ENCODE peak calls at places on chromosomes 12 and 14, in ten cellular contexts. Y, K, L, C, E, U, T, M, S and Z are unnamed samples.

GRCh38 chr14:92940543-92940942 is 17.6 kb downstream of the CHGA start:
- DNase-seq in U (no peak), E (no peak), S (no peak), C (no peak), M (no peak), K (no peak), L (no peak), T (no peak), Y (no peak), Z (no peak)

GRCh38 chr12:52183544-52183910 is 8.3 kb downstream of the KRT80 start:
- DNase-seq in M (peak), C (no peak), U (no peak), Y (peak), L (no peak), E (no peak), S (no peak), K (no peak), T (no peak), Z (no peak)

GRCh38 chr14:91374897-91375747 is 42.5 kb downstream of the CCDC88C start:
- DNase-seq in C (no peak), L (no peak), Y (no peak), S (no peak), M (no peak), T (no peak), K (peak), E (peak), U (peak), Z (no peak)

GRCh38 chr14:104113631-104114420 is 24.6 kb upstream of the KIF26A start:
- DNase-seq in T (no peak), E (no peak), C (no peak), K (no peak), L (no peak), M (no peak), Y (no peak), S (no peak), U (no peak), Z (peak)

GRCh38 chr12:132021031-132021871 is 71.5 kb downstream of the EP400 start:
- DNase-seq in T (no peak), Y (no peak), K (no peak), U (no peak), M (no peak), L (peak), S (no peak), E (no peak), C (no peak), Z (peak)

GRCh38 chr12:49092086-49092815 is 2.4 kb downstream of the DHH start:
- DNase-seq in L (no peak), S (peak), U (peak), M (peak), T (no peak), K (peak), C (peak), E (no peak), Y (no peak), Z (no peak)

GRCh38 chr14:62168564-62169155 is 406.4 kb downstream of the SNAPC1 start:
- DNase-seq in E (peak), Y (no peak), T (no peak), K (no peak), S (no peak), U (no peak), C (no peak), L (no peak), M (no peak), Z (no peak)

GRCh38 chr12:76284816-76285750 is 63.1 kb downstream of the BBS10 start:
- DNase-seq in Y (no peak), K (no peak), M (no peak), E (no peak), U (no peak), S (no peak), T (no peak), L (no peak), C (no peak), Z (no peak)

GRCh38 chr14:68089146-68089715 is 269.7 kb downstream of the RAD51B start:
- DNase-seq in U (no peak), T (no peak), Y (no peak), K (no peak), M (no peak), S (no peak), L (no peak), C (peak), E (peak), Z (no peak)

GRCh38 chr12:26971963-26972362 is 33.7 kb downstream of the FGFR1OP2 start:
- DNase-seq in K (peak), T (no peak), Y (no peak), E (no peak), S (peak), C (no peak), M (no peak), L (no peak), U (peak), Z (no peak)

GRCh38 chr12:3107071-3107583 is 29.9 kb downstream of the TSPAN9 start:
- DNase-seq in K (no peak), C (peak), T (no peak), S (no peak), M (no peak), Y (no peak), L (no peak), E (no peak), U (no peak), Z (no peak)

GRCh38 chr12:122449317-122449716 is 26.8 kb upstream of the CLIP1 start:
- DNase-seq in K (no peak), L (no peak), M (peak), T (peak), Y (no peak), E (no peak), C (peak), U (no peak), S (no peak), Z (peak)

GRCh38 chr12:99528478-99528877 is 119.1 kb upstream of the GARIN6 start:
- DNase-seq in Y (no peak), E (no peak), M (no peak), T (no peak), S (no peak), C (no peak), U (no peak), K (no peak), L (no peak), Z (no peak)

GRCh38 chr12:67354966-67355365 is 85.8 kb downstream of the CAND1 start:
- DNase-seq in K (no peak), M (no peak), C (peak), Y (no peak), T (no peak), E (no peak), U (no peak), S (no peak), L (no peak), Z (no peak)